ENCODE peak calls at places on chromosomes 6 and 20, in five cellular contexts. C is heart right ventricle, S is uterus, J is lower lobe of right lung, F is tibial nerve. P is an unnamed sample.

GRCh38 chr20:19077370-19078220 is 134.8 kb upstream of the SLC24A3 start:
- DNase-seq in F (no peak), J (no peak), C (no peak), S (no peak), P (no peak)

GRCh38 chr6:126905917-126906316 is 212.6 kb upstream of the RSPO3 start:
- DNase-seq in C (no peak), S (no peak), J (no peak), F (no peak), P (no peak)

GRCh38 chr6:111253999-111254778 is 166.9 kb downstream of the SLC16A10 start:
- DNase-seq in J (no peak), S (no peak), F (no peak), C (no peak), P (no peak)

GRCh38 chr6:119215309-119215708 is 134.3 kb downstream of the MAN1A1 start:
- DNase-seq in C (no peak), J (no peak), S (no peak), F (no peak), P (no peak)

GRCh38 chr20:38209054-38209675 is 44.1 kb upstream of the TGM2 start:
- DNase-seq in S (peak), J (no peak), C (peak), F (no peak), P (peak)

GRCh38 chr6:41644297-41644879 is 6.1 kb downstream of the MDFI start:
- DNase-seq in F (no peak), C (no peak), J (peak), S (no peak), P (no peak)

GRCh38 chr6:142242269-142242668 is 59.5 kb upstream of the ADGRG6 start:
- DNase-seq in F (no peak), C (no peak), S (no peak), J (no peak), P (no peak)

GRCh38 chr20:33531047-33531877 is 41.4 kb downstream of the CBFA2T2 start:
- DNase-seq in F (no peak), S (no peak), C (no peak), J (no peak), P (no peak)

GRCh38 chr6:170186909-170187668 is 103.8 kb downstream of the DLL1 start:
- DNase-seq in J (no peak), C (no peak), F (peak), S (no peak), P (peak)

DNA sequence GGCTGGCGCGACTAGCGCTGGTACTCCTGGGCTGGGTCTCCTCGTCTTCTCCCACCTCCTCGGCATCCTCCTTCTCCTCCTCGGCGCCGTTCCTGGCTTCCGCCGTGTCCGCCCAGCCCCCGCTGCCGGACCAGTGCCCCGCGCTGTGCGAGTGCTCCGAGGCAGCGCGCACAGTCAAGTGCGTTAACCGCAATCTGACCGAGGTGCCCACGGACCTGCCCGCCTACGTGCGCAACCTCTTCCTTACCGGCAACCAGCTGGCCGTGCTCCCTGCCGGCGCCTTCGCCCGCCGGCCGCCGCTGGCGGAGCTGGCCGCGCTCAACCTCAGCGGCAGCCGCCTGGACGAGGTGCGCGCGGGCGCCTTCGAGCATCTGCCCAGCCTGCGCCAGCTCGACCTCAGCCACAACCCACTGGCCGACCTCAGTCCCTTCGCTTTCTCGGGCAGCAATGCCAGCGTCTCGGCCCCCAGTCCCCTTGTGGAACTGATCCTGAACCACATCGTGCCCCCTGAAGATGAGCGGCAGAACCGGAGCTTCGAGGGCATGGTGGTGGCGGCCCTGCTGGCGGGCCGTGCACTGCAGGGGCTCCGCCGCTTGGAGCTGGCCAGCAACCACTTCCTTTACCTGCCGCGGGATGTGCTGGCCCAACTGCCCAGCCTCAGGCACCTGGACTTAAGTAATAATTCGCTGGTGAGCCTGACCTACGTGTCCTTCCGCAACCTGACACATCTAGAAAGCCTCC is 1.6 kb downstream of the TPBG start:
- DNase-seq in F (no peak), J (peak), S (peak), C (peak), P (no peak)
- H3K4me3 ChIP-seq in F (peak), J (peak), S (peak), C (peak), P (peak)

GRCh38 chr6:158867381-158868121 is 48.4 kb upstream of the EZR start:
- DNase-seq in S (no peak), C (no peak), F (no peak), J (no peak), P (no peak)
- H3K27ac ChIP-seq in S (no peak), C (no peak), F (no peak), J (peak), P (no peak)

GRCh38 chr6:8057263-8057662 is 6.9 kb downstream of the BLOC1S5 start:
- DNase-seq in J (no peak), C (no peak), F (no peak), S (no peak), P (no peak)

GRCh38 chr6:8060346-8060745 is 3.8 kb downstream of the BLOC1S5 start:
- DNase-seq in S (no peak), C (no peak), J (no peak), F (no peak), P (no peak)

GRCh38 chr6:8057793-8058192 is 6.4 kb downstream of the BLOC1S5 start:
- DNase-seq in S (no peak), C (no peak), J (no peak), F (no peak), P (no peak)

GRCh38 chr6:8061736-8062135 is 2.5 kb downstream of the BLOC1S5 start:
- DNase-seq in C (no peak), J (no peak), F (no peak), S (no peak), P (no peak)

DNA sequence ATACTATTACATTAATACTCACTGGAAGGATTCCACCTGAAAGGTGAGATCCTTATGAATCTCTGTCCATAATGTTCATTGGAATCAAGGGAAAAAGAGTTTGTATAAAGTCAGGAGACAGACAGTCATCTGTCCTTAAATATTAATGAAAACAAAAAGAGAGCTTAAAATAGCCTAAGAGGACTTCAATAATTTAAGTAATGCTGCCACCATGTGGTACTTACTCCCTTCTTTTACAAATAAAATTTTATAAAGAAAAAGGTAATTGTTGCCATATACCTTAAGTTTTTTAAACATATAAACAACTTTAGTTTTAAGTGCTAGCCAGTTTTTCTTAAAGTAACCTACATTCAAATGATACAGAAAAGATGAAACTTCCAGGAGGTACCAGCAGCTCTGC is 5.1 kb downstream of the BLOC1S5 start:
- DNase-seq in C (no peak), S (no peak), J (no peak), F (no peak), P (no peak)
- TF ChIP-seq CTCF in C (peak), S (no peak), J (peak), F (no peak), P (peak)

DNA sequence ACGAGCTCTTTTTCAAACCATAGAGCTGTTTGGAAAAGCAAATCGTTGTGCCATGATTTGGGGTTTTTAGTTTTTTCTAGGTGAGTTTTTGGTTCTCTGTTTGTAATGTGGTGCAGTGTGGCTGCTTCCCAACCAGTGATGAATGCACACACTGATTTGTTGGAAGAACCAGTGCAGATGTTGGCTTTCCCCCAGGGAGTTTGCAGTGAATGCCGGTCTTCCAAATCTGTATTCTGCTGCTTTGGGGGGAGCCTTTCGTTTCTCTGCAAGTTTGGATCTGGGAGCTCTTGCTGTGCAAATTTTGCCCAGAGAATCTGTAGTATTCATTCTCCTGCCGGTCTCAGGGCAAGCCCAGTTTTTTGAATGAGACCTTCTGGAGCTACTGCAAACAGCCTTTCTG is 14.5 kb downstream of the HECA start:
- DNase-seq in S (peak), J (no peak), F (no peak), C (no peak), P (no peak)
- H3K4me3 ChIP-seq in S (no peak), J (no peak), F (no peak), C (no peak), P (no peak)

DNA sequence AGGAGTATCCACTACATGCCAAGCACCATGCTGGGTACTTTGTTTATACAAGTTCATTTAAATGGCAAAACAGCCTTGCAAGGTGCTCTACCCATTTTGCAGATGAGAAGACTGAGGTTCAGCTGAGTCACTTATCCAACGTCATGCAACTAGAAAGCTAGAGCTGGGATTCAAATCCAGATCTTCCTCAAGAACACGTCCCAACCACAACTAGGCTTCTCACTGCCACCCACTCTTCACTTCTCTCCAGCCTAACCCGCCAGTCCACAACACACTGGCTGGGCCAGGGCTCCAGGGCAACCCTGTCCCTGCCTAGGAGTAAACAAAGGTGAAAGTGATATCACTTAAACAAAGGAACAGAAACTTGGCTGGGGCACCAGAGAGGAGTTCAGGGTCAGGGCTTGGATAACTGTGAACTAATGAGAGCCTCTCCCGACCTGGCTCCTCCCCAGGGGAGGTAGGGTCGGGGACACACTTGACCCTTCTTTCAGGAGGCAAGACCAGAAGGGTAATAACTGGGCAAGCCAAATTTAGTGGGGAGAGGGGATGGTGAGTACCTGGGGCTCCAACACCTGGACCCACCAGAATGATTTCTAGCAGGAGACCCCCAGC is 7.9 kb downstream of the SDC4 start:
- DNase-seq in F (no peak), J (peak), C (no peak), S (no peak), P (no peak)
- H3K27ac ChIP-seq in F (peak), J (peak), C (peak), S (peak), P (peak)